ENCODE peak calls at places on chromosomes 7 and 10, in eight cellular contexts. H, V, T, U, E, J, F and Y are unnamed samples.

GRCh38 chr10:114905450-114905849 is 32.5 kb upstream of the TRUB1 start:
- DNase-seq in V (no peak), J (no peak), F (peak; percentile 63), H (no peak), T (peak; percentile 84), U (no peak), E (no peak), Y (peak; percentile 68)

GRCh38 chr7:31443457-31443856 is 70.4 kb upstream of the ITPRID1 start:
- DNase-seq in H (peak; percentile 48), U (peak; percentile 77), F (peak; percentile 68), V (no peak), J (no peak), E (no peak), T (peak; percentile 25), Y (peak; percentile 52)

GRCh38 chr7:136947347-136947746 is 78.9 kb downstream of the CHRM2 start:
- DNase-seq in V (no peak), U (no peak), J (no peak), T (peak; percentile 61), F (no peak), E (no peak), H (peak; percentile 29), Y (no peak)

GRCh38 chr10:37057280-37057679 is 68.1 kb upstream of the ANKRD30A start:
- DNase-seq in V (no peak), U (no peak), E (no peak), H (no peak), J (no peak), F (no peak), T (no peak), Y (no peak)

GRCh38 chr7:48259463-48260280 is 88.4 kb downstream of the ABCA13 start:
- DNase-seq in J (no peak), H (no peak), U (no peak), E (no peak), F (no peak), T (no peak), V (no peak), Y (no peak)

GRCh38 chr7:156918642-156919041 is 25.7 kb upstream of the LMBR1 start:
- DNase-seq in J (no peak), V (no peak), U (no peak), F (no peak), E (no peak), H (no peak), T (no peak), Y (no peak)

GRCh38 chr7:108436906-108437305 is 19.3 kb downstream of the NRCAM start:
- DNase-seq in T (no peak), H (no peak), V (no peak), U (no peak), F (no peak), E (no peak), J (no peak), Y (no peak)

GRCh38 chr7:76049295-76049694 is 1.4 kb downstream of the MDH2 start:
- DNase-seq in T (no peak), J (no peak), F (no peak), H (no peak), E (no peak), U (no peak), V (no peak), Y (no peak)

GRCh38 chr10:124551755-124552154 is 90.1 kb downstream of the LHPP start:
- DNase-seq in V (no peak), H (no peak), E (no peak), T (no peak), U (no peak), J (no peak), F (no peak), Y (no peak)

GRCh38 chr7:11713352-11713751 is 118.6 kb downstream of the THSD7A start:
- DNase-seq in T (no peak), V (no peak), H (peak; percentile 41), F (no peak), U (no peak), E (no peak), J (no peak), Y (no peak)

GRCh38 chr7:107168233-107169119 is at the start of gene HBP1:
- DNase-seq in F (peak; percentile 100), U (peak; percentile 98), H (peak; percentile 100), J (peak; percentile 100), T (peak; percentile 100), V (peak; percentile 99), E (peak; percentile 99), Y (peak; percentile 100)

GRCh38 chr10:89591796-89592271 is 53.2 kb downstream of the PANK1 start:
- DNase-seq in E (no peak), J (no peak), V (no peak), U (peak; percentile 58), T (peak; percentile 16), F (no peak), H (no peak), Y (no peak)

GRCh38 chr10:59807629-59808620 is 54.7 kb upstream of the MRLN start:
- DNase-seq in E (no peak), U (no peak), J (no peak), F (no peak), V (no peak), T (no peak), H (no peak), Y (no peak)

GRCh38 chr7:158495780-158496179 is 91.8 kb downstream of the PTPRN2 start:
- DNase-seq in H (no peak), F (peak; percentile 68), E (peak; percentile 49), T (no peak), J (no peak), V (no peak), U (peak; percentile 60), Y (no peak)

GRCh38 chr7:88866265-88866863 is 70.8 kb upstream of the TEX47 start:
- DNase-seq in F (no peak), J (no peak), V (no peak), T (no peak), E (no peak), H (no peak), U (no peak), Y (no peak)

GRCh38 chr10:97338041-97338440 is 3.5 kb upstream of the FRAT2 start:
- DNase-seq in E (no peak), V (no peak), T (no peak), J (no peak), H (no peak), F (no peak), U (no peak), Y (no peak)

GRCh38 chr7:151131622-151132293 is 35.7 kb downstream of the GBX1 start:
- DNase-seq in F (no peak), V (no peak), H (no peak), E (no peak), T (no peak), U (no peak), J (no peak), Y (no peak)

GRCh38 chr10:101779544-101780186 is 3.6 kb downstream of the NPM3 start:
- DNase-seq in V (peak; percentile 91), J (peak; percentile 17), F (peak; percentile 73), H (peak; percentile 53), E (peak; percentile 87), T (peak; percentile 25), U (peak; percentile 91), Y (peak; percentile 39)
- H3K4me1 ChIP-seq in V (peaks cover 20% of the 10 kb centered on the region), J (peaks cover 54% of the 10 kb centered on the region), F (peaks cover 35% of the 10 kb centered on the region), H (peaks cover 26% of the 10 kb centered on the region), E (peaks cover 58% of the 10 kb centered on the region), T (peaks cover 33% of the 10 kb centered on the region), U (peaks cover 35% of the 10 kb centered on the region), Y (peaks cover 4% of the 10 kb centered on the region)

DNA sequence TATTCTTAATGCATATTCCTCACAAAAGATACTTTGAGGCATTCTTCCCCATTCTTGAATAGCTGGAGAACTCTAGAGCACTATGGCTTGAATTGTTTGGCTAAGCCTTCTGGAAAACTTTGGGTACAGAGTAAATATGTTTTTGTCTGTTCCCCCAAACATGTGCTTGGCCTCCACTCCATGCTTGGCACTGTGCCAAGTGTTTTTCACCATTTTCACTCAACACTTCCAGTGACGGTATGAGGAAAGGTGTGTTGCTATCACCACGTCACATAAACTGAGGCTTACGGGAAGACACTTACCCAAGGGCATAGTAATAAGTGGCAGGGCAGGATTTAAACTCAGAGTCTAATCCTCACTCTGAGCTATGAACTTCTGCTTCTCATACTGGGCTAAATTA is 318.2 kb downstream of the WDR11 start:
- DNase-seq in F (no peak), T (no peak), U (no peak), H (no peak), E (no peak), V (no peak), J (no peak), Y (no peak)
- H3K4me1 ChIP-seq in F (no peaks in the 10 kb centered on the region), T (no peaks in the 10 kb centered on the region), U (no peaks in the 10 kb centered on the region), H (no peaks in the 10 kb centered on the region), E (no peaks in the 10 kb centered on the region), V (no peaks in the 10 kb centered on the region), J (no peaks in the 10 kb centered on the region), Y (no peaks in the 10 kb centered on the region)

GRCh38 chr7:116495737-116496136 is 3.8 kb upstream of the CAV2 start:
- DNase-seq in J (no peak), F (peak; percentile 66), H (no peak), V (no peak), T (no peak), E (no peak), U (no peak), Y (peak; percentile 30)
- H3K4me1 ChIP-seq in J (peaks cover 9% of the 10 kb centered on the region), F (peaks cover 64% of the 10 kb centered on the region), H (peaks cover 4% of the 10 kb centered on the region), V (peaks cover under 1% of the 10 kb centered on the region), T (peaks cover 4% of the 10 kb centered on the region), E (no peaks in the 10 kb centered on the region), U (peaks cover 5% of the 10 kb centered on the region), Y (no peaks in the 10 kb centered on the region)

DNA sequence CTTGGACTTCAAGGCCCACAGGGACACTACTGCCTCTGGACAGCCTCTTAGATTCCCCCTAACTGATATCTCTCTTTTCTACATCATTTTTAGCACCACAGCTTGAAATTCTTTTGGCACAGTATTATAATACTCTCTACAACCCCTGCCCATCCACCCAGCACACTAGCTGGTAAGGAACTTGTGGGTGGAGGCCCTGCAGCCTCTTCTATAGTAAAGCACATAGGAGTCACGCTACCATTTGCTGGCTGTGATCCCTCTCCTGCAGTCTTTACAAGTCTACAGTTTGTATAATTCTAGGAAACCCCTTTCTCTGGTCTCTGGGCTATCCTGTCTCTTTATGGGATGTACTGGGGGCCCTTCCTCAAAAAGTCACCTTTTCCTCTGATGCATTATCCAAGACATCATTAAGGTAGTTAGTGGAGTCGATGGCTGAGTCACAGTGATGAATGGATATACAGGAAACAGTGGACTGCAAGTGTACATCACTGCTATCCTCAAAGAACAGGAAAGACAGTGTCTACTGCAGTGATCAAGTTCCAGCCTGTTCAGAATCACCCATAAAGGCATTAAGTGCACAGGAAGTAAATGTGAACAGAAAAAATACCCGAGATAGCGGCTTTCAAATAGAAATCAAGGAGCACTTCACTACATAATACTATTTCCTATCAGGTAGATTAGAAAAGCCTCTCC is 54.4 kb downstream of the STK17A start:
- DNase-seq in H (peak; percentile 17), E (no peak), V (no peak), J (no peak), T (peak; percentile 63), F (no peak), U (no peak), Y (peak; percentile 96)
- H3K4me1 ChIP-seq in H (peaks cover 46% of the 10 kb centered on the region), E (peaks cover 17% of the 10 kb centered on the region), V (no peaks in the 10 kb centered on the region), J (no peaks in the 10 kb centered on the region), T (peaks cover 46% of the 10 kb centered on the region), F (peaks cover 28% of the 10 kb centered on the region), U (peaks cover 6% of the 10 kb centered on the region), Y (peaks cover 23% of the 10 kb centered on the region)

DNA sequence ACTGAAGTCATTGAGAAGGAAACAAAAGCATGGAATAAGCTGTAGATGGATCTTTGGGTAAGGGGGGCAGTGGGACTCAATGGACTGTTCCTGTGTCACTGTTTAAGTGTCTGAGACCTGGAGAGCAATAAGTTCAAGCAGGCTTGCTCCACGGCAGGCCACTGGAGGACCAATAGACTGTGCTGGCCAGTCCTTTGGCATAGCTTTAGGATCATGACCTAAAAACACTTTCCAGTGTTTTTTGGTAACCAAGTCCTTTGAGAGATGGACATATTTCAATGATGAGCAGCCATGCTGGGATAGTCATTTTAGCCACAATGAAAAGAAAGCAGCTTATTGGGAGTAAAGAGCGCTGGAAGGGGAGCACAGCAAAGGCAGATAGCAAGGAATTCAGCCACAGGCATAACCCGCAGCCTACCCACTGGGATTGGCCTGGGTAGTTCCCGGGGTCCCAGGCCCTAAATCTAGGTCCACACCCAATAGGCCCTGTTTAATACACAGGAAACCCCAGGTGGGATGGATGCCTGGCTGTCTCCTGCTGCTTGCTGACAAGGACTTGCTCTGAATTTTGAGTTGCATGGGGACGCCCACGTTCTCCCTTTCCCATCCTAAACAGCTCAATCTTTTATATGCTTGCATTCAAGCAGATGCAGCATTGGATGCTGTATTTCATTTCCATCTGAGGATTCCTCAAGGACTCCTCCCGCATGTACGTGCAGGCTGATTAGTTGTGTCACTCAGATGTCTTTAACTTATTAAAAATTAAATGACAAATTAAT is 727.2 kb downstream of the KCNMA1 start:
- DNase-seq in V (no peak), E (no peak), F (no peak), J (no peak), U (no peak), H (no peak), T (no peak), Y (no peak)
- H3K4me1 ChIP-seq in V (no peaks in the 10 kb centered on the region), E (no peaks in the 10 kb centered on the region), F (no peaks in the 10 kb centered on the region), J (no peaks in the 10 kb centered on the region), U (no peaks in the 10 kb centered on the region), H (no peaks in the 10 kb centered on the region), T (no peaks in the 10 kb centered on the region), Y (no peaks in the 10 kb centered on the region)